ENCODE peak calls at places on chromosomes 13 and 19, in four cellular contexts. Z is Kasumi-1; Y is stimulated activated effector memory CD8-positive, alpha-beta T cell treated with anti-CD3 and anti-CD28 coated beads, Interleukin-12 subunit alpha, Interleukin-12 subunit beta, amount 100 ng/mL, for 72 hours; B is BE2C. X is an unnamed sample.

GRCh38 chr13:111385182-111385857 is 64.9 kb downstream of the TEX29 start:
- DNase-seq in Z (no peak), Y (no peak), B (no peak), X (no peak)

GRCh38 chr13:24253520-24254150 is 55.7 kb upstream of the C1QTNF9 start:
- DNase-seq in Z (no peak), Y (no peak), B (no peak), X (no peak)

GRCh38 chr19:17078038-17078919 is 2.7 kb downstream of the MYO9B start:
- DNase-seq in Z (no peak), Y (no peak), B (no peak), X (no peak)

GRCh38 chr19:40717325-40717879 is 490 bp downstream of the ITPKC start:
- DNase-seq in Z (no peak), Y (no peak), B (no peak), X (no peak)

GRCh38 chr13:98947925-98948324 is 29.9 kb downstream of the DOCK9 start:
- DNase-seq in Z (no peak), Y (no peak), B (no peak), X (no peak)

GRCh38 chr13:31200636-31200970 is 828 bp downstream of the B3GLCT start:
- DNase-seq in Z (peak; percentile 6), Y (no peak), B (peak; percentile 76), X (no peak)

GRCh38 chr13:50380905-50381304 is 365.7 kb downstream of the KCNRG start:
- DNase-seq in Z (no peak), Y (no peak), B (no peak), X (no peak)

GRCh38 chr19:43511324-43511723 is 6.8 kb upstream of the PHLDB3 start:
- DNase-seq in Z (no peak), Y (no peak), B (no peak), X (no peak)

GRCh38 chr19:15316498-15316897 is 15.8 kb downstream of the BRD4 start:
- DNase-seq in Z (no peak), Y (no peak), B (no peak), X (no peak)

GRCh38 chr19:50377517-50377916 is 1.3 kb downstream of the NR1H2 start:
- DNase-seq in Z (no peak), Y (no peak), B (no peak), X (no peak)

GRCh38 chr13:104315606-104316005 is 1249.4 kb upstream of the SLC10A2 start:
- DNase-seq in Z (no peak), Y (no peak), B (no peak), X (no peak)

X was measured in iPS DF 19.7.